ENCODE peak calls at places on chromosomes 16 and 17, in four cellular contexts. One of them, this sample, is unnamed.

GRCh38 chr17:12627776-12628491 is 37.8 kb upstream of the MYOCD start:
- DNase-seq in CD8-positive, alpha-beta memory T cell: no peak
- DNase-seq in thoracic aorta: no peak
- DNase-seq in IMR-90: peak
- DNase-seq in this sample: no peak

GRCh38 chr16:2786061-2786825 is 1.1 kb downstream of the PRSS33 start:
- DNase-seq in CD8-positive, alpha-beta memory T cell: no peak
- DNase-seq in IMR-90: no peak
- DNase-seq in thoracic aorta: no peak
- DNase-seq in this sample: no peak

GRCh38 chr17:443109-443508 is 90.5 kb upstream of the RPH3AL start:
- DNase-seq in IMR-90: no peak
- DNase-seq in thoracic aorta: no peak
- DNase-seq in CD8-positive, alpha-beta memory T cell: no peak
- DNase-seq in this sample: no peak

GRCh38 chr16:77674888-77675287 is 47.4 kb upstream of the NUDT7 start:
- DNase-seq in CD8-positive, alpha-beta memory T cell: no peak
- DNase-seq in IMR-90: peak
- DNase-seq in thoracic aorta: no peak
- DNase-seq in this sample: no peak

GRCh38 chr17:36885761-36886365 is 51.4 kb upstream of the LHX1 start:
- DNase-seq in IMR-90: no peak
- DNase-seq in CD8-positive, alpha-beta memory T cell: no peak
- DNase-seq in thoracic aorta: no peak
- DNase-seq in this sample: no peak

GRCh38 chr17:29124931-29125270 is 55.3 kb downstream of the MYO18A start:
- DNase-seq in IMR-90: no peak
- DNase-seq in CD8-positive, alpha-beta memory T cell: no peak
- DNase-seq in thoracic aorta: no peak
- DNase-seq in this sample: no peak

GRCh38 chr17:14434506-14434905 is 133.6 kb downstream of the HS3ST3B1 start:
- DNase-seq in CD8-positive, alpha-beta memory T cell: no peak
- DNase-seq in thoracic aorta: no peak
- DNase-seq in IMR-90: no peak
- DNase-seq in this sample: peak

GRCh38 chr16:88649924-88650748 is 717 bp downstream of the CYBA start:
- DNase-seq in thoracic aorta: no peak
- DNase-seq in CD8-positive, alpha-beta memory T cell: no peak
- DNase-seq in IMR-90: peak
- DNase-seq in this sample: peak

GRCh38 chr17:42347198-42347597 is 41.0 kb downstream of the STAT3 start:
- DNase-seq in IMR-90: peak
- DNase-seq in thoracic aorta: peak
- DNase-seq in CD8-positive, alpha-beta memory T cell: no peak
- DNase-seq in this sample: no peak

This sample was measured in naive B cell.